ENCODE peak calls at places on chromosome 16, in eight cellular contexts. V is breast epithelium, K is esophagus muscularis mucosa, Y is H1, P is tibial nerve, H is IMR-90, J is Peyer's patch, B is heart left ventricle. M is an unnamed sample.

GRCh38 chr16:54720259-54720658 is 210.4 kb upstream of the IRX5 start:
- DNase-seq in K (peak; percentile 60), H (no peak), Y (no peak), B (no peak), J (no peak), V (no peak), P (no peak), M (no peak)

GRCh38 chr16:85306071-85306792 is 194.0 kb upstream of the CIBAR2 start:
- DNase-seq in B (peak; percentile 91), Y (no peak), J (peak; percentile 96), P (peak; percentile 85), K (peak; percentile 98), V (peak; percentile 93), H (peak; percentile 87), M (peak; percentile 80)

GRCh38 chr16:51383909-51384308 is 232.8 kb upstream of the SALL1 start:
- DNase-seq in H (no peak), V (no peak), K (no peak), B (no peak), P (no peak), J (no peak), Y (no peak), M (no peak)

GRCh38 chr16:21666772-21667171 is 3.0 kb downstream of the OTOA start:
- DNase-seq in B (no peak), Y (no peak), P (no peak), V (no peak), H (no peak), J (no peak), K (no peak), M (no peak)

GRCh38 chr16:62755938-62756337 is 719.7 kb upstream of the CDH8 start:
- DNase-seq in H (no peak), Y (no peak), P (no peak), V (no peak), J (no peak), B (no peak), K (no peak), M (no peak)

GRCh38 chr16:1275791-1276579 is 20.1 kb downstream of the TPSD1 start:
- DNase-seq in H (no peak), Y (no peak), B (no peak), K (no peak), V (no peak), P (no peak), J (no peak), M (no peak)

GRCh38 chr16:31128711-31129567 is 6.6 kb downstream of the PRSS8 start:
- DNase-seq in P (no peak), V (no peak), Y (no peak), K (no peak), J (peak; percentile 87), B (peak; percentile 60), H (no peak), M (no peak)

GRCh38 chr16:27226476-27226875 is 23.1 kb downstream of the KDM8 start:
- DNase-seq in K (no peak), P (no peak), B (peak; percentile 27), H (no peak), V (peak; percentile 56), Y (no peak), J (no peak), M (no peak)

GRCh38 chr16:82603784-82604411 is 22.9 kb upstream of the CDH13 start:
- DNase-seq in H (peak; percentile 73), K (no peak), J (no peak), Y (no peak), P (no peak), B (peak; percentile 47), V (peak; percentile 26), M (no peak)

GRCh38 chr16:57575468-57576277 is 33.2 kb downstream of the ADGRG5 start:
- DNase-seq in K (peak; percentile 55), B (no peak), J (no peak), Y (no peak), H (no peak), P (no peak), V (no peak), M (no peak)

GRCh38 chr16:73713817-73714495 is 582.7 kb upstream of the PSMD7 start:
- DNase-seq in B (no peak), K (peak; percentile 66), P (no peak), H (peak; percentile 4), V (no peak), Y (no peak), J (peak; percentile 49), M (peak; percentile 14)

GRCh38 chr16:49115956-49116355 is 165.7 kb downstream of the CBLN1 start:
- DNase-seq in Y (no peak), V (no peak), B (peak; percentile 26), K (no peak), J (no peak), P (no peak), H (no peak), M (no peak)
- TF ChIP-seq POLR2A in Y (no peak), V (no peak), B (no peak), K (no peak), J (no peak), P (no peak), H (no peak), M (no peak)

GRCh38 chr16:83925095-83925905 is 26.4 kb downstream of the MLYCD start:
- DNase-seq in J (no peak), Y (no peak), B (peak; percentile 21), H (no peak), K (no peak), P (no peak), V (no peak), M (no peak)

GRCh38 chr16:83924686-83925085 is 25.8 kb downstream of the MLYCD start:
- DNase-seq in H (no peak), P (no peak), K (no peak), Y (no peak), B (peak; percentile 21), V (no peak), J (no peak), M (no peak)

GRCh38 chr16:83925957-83926725 is 26.9 kb upstream of the OSGIN1 start:
- DNase-seq in Y (no peak), K (no peak), V (no peak), B (peak; percentile 32), H (no peak), P (no peak), J (no peak), M (no peak)

GRCh38 chr16:83920894-83921491 is 22.1 kb downstream of the MLYCD start:
- DNase-seq in P (no peak), K (no peak), V (no peak), J (no peak), H (no peak), Y (no peak), B (no peak), M (no peak)

GRCh38 chr16:83923581-83924365 is 24.9 kb downstream of the MLYCD start:
- DNase-seq in P (no peak), Y (no peak), K (no peak), J (no peak), B (peak; percentile 18), V (no peak), H (no peak), M (no peak)
- TF ChIP-seq POLR2A in P (no peak), Y (no peak), K (no peak), J (no peak), B (no peak), V (no peak), H (no peak), M (no peak)

GRCh38 chr16:81480856-81481821 is 36.5 kb downstream of the CMIP start:
- DNase-seq in Y (no peak), P (no peak), B (peak; percentile 72), J (peak; percentile 91), V (no peak), H (peak; percentile 22), K (no peak), M (no peak)

GRCh38 chr16:81476732-81477131 is 32.1 kb downstream of the CMIP start:
- DNase-seq in Y (no peak), V (no peak), J (no peak), P (no peak), K (no peak), B (no peak), H (no peak), M (no peak)

GRCh38 chr16:81478294-81478693 is 33.7 kb downstream of the CMIP start:
- DNase-seq in H (no peak), V (no peak), P (no peak), Y (no peak), K (no peak), B (no peak), J (no peak), M (no peak)

GRCh38 chr16:81482329-81483063 is 37.9 kb downstream of the CMIP start:
- DNase-seq in B (no peak), P (no peak), K (no peak), H (no peak), V (no peak), Y (no peak), J (no peak), M (no peak)

DNA sequence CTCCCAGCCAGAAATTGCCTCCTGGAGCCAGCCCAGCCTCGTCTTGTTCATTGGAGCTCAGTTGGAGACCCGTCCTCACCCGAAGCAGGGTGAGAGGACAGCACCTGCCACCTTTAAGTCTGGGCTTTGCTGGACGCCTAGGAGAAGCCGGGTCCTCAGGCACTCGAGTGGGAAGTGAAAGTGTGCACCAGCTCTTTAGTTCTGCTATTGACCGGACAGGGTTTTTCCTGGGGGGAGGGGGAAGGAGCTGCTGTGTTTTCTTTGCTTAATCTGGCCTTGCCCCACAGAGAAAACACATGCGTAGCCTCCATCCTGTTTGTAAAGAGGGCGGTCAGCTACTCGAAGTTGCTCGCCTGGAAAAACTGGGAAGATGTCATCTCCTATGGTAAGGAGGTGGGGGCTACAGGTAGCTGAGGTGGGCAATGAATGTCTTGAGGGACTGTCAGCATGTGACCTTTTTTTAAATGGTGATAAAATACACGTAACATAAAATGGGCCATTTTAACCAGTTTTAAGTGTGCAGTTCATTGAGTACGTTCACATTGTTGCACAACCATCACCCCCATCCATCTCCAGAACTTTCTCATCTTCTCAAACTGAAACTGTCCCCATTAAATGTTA is 34.4 kb downstream of the CMIP start:
- DNase-seq in J (peak; percentile 92), P (no peak), K (no peak), V (peak; percentile 41), H (no peak), B (peak; percentile 69), Y (no peak), M (no peak)
- TF ChIP-seq POLR2A in J (no peak), P (no peak), K (no peak), V (no peak), H (no peak), B (no peak), Y (no peak), M (no peak)

DNA sequence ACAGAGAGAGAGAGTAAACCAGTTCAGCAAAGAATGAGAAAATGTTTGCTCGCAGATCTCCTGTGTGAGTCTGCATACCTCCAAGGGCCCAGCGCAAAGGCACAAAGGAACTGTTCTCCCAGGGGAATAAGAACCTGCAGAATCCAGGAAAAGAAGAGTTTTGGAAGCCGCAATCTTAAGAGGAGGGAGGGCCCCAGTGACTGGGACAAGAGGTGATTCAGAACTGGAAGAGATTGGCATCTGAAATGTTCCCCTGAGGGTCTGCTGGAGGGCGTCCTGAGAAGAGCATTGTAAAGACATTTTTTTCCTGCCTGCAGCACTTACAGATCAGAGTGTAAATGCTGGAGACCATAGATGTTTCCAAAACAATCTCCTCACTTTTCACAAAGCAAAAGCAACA is 6.1 kb downstream of the ATMIN start:
- DNase-seq in K (no peak), V (no peak), J (no peak), H (no peak), B (no peak), Y (no peak), P (no peak), M (no peak)
- TF ChIP-seq POLR2A in K (no peak), V (no peak), J (no peak), H (no peak), B (no peak), Y (no peak), P (no peak), M (no peak)

GRCh38 chr16:28974437-28975157 is at the start of gene SPNS1:
- DNase-seq in H (peak; percentile 97), V (peak; percentile 97), Y (peak; percentile 93), K (peak; percentile 99), J (peak; percentile 99), B (peak; percentile 99), P (peak; percentile 97), M (peak; percentile 98)
- TF ChIP-seq POLR2A in H (peak; percentile 82), V (no peak), Y (no peak), K (no peak), J (no peak), B (no peak), P (no peak), M (peak; percentile 64)